ENCODE peak calls at places on chromosome 2, in nine cellular contexts. L, W, I, N, P, Y, M, V and U are unnamed samples. For H3K9me3, the result is how much of the 10 kb centered on the place peaks cover.

GRCh38 chr2:28665041-28665704 is 86.5 kb upstream of the PPP1CB start:
- DNase-seq in L (peak), W (peak), I (peak), N (no peak), P (peak), Y (no peak), M (no peak), V (peak), U (peak)

GRCh38 chr2:27431395-27431794 is 3.0 kb downstream of the NRBP1 start:
- DNase-seq in L (no peak), W (no peak), I (no peak), N (no peak), P (no peak), Y (no peak), M (no peak), V (peak), U (no peak)

GRCh38 chr2:3432067-3432466 is 52.6 kb downstream of the TRAPPC12 start:
- DNase-seq in L (no peak), W (no peak), I (no peak), N (no peak), P (no peak), Y (no peak), M (no peak), V (peak), U (no peak)

GRCh38 chr2:25558262-25558661 is 115.1 kb downstream of the DTNB start:
- DNase-seq in L (no peak), W (peak), I (no peak), N (no peak), P (no peak), Y (peak), M (no peak), V (peak), U (no peak)

GRCh38 chr2:99637157-99637697 is 147.4 kb upstream of the REV1 start:
- DNase-seq in L (no peak), W (no peak), I (no peak), N (no peak), P (no peak), Y (no peak), M (no peak), V (no peak), U (no peak)

GRCh38 chr2:171347158-171347557 is 86.6 kb downstream of the METTL8 start:
- DNase-seq in L (no peak), W (no peak), I (no peak), N (no peak), P (no peak), Y (no peak), M (no peak), V (no peak), U (no peak)

GRCh38 chr2:40431600-40431955 is 20.3 kb downstream of the SLC8A1 start:
- DNase-seq in L (peak), W (peak), I (peak), N (no peak), P (no peak), Y (no peak), M (no peak), V (no peak), U (peak)

GRCh38 chr2:119366649-119367471 is at the start of the genes C2orf76 and DBI:
- DNase-seq in L (peak), W (peak), I (peak), N (peak), P (peak), Y (peak), M (peak), V (peak), U (peak)

GRCh38 chr2:162697111-162697510 is 141.5 kb downstream of the KCNH7 start:
- DNase-seq in L (no peak), W (no peak), I (no peak), N (no peak), P (no peak), Y (no peak), M (no peak), V (no peak), U (no peak)

GRCh38 chr2:216002274-216002673 is 11.1 kb downstream of the MREG start:
- DNase-seq in L (no peak), W (no peak), I (no peak), N (no peak), P (no peak), Y (no peak), M (no peak), V (no peak), U (no peak)

GRCh38 chr2:169077674-169078240 is 8.4 kb downstream of the DHRS9 start:
- DNase-seq in L (no peak), W (no peak), I (no peak), N (no peak), P (no peak), Y (no peak), M (no peak), V (no peak), U (no peak)

GRCh38 chr2:21021430-21021829 is 22.4 kb downstream of the APOB start:
- DNase-seq in L (no peak), W (no peak), I (no peak), N (no peak), P (no peak), Y (no peak), M (no peak), V (no peak), U (no peak)

GRCh38 chr2:73952499-73953446 is 26.1 kb downstream of the DGUOK start:
- DNase-seq in L (peak), W (no peak), I (no peak), N (no peak), P (peak), Y (no peak), M (no peak), V (no peak), U (no peak)

GRCh38 chr2:169291517-169291916 is 70.8 kb downstream of the LRP2 start:
- DNase-seq in L (no peak), W (no peak), I (no peak), N (no peak), P (no peak), Y (no peak), M (no peak), V (no peak), U (no peak)

GRCh38 chr2:20225294-20226151 is 593 bp upstream of the SDC1 start:
- DNase-seq in L (no peak), W (no peak), I (peak), N (peak), P (peak), Y (peak), M (peak), V (peak), U (peak)

GRCh38 chr2:233353769-233354499 is at the start of gene DGKD:
- DNase-seq in L (peak), W (no peak), I (peak), N (peak), P (peak), Y (peak), M (peak), V (peak), U (peak)

DNA sequence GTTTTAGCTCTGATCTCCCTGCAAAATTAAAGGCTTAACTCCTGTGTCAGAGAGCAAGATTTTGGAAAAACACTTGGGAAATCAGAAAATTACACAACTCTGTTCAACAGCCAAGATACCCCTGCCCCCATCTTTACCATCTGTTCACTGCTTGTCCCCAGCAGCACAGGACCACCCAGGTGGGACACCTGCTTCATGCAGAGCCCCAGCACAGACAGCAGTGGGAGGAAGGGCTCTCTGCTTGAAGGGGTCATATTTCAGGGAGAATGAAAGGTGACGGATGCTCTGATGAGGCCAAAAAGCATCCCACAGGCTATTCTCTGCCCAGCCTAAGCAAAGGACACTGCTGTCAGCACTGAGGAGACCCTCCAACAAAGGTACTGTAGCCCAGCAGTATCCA is 584.6 kb upstream of the KLHL29 start:
- DNase-seq in L (no peak), W (no peak), I (no peak), N (no peak), P (no peak), Y (no peak), M (no peak), V (no peak), U (no peak)
- H3K9me3 ChIP-seq in L (under half), W (under half), I (under half), N (under half), P (under half), Y (under half), M (under half), V (under half), U (under half)

DNA sequence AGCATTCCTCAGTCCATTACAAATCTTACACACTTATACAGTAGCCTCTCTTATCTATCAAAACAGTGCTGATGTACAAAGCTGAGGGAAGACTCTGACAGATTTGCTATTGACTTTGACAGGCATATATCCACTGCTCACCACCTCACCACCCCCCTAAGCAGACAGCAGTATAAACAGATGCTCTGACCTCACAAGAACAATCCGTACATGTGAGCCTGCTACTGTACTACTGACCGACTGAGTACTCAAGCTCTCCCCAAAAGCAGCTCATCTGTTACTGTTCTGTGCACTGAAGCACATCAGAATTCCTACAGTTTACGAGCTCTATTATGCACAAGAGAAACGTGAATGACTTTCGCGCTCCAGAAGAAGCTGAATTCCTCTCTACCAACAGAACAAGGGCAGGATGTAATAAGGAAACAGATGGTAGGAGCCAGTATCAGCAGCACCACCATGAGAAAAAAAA is 95.6 kb upstream of the PDE1A start:
- DNase-seq in L (no peak), W (no peak), I (no peak), N (no peak), P (no peak), Y (peak), M (no peak), V (peak), U (no peak)
- H3K4me3 ChIP-seq in L (peak), W (no peak), I (peak), N (no peak), P (no peak), Y (no peak), M (peak), V (peak), U (no peak)

DNA sequence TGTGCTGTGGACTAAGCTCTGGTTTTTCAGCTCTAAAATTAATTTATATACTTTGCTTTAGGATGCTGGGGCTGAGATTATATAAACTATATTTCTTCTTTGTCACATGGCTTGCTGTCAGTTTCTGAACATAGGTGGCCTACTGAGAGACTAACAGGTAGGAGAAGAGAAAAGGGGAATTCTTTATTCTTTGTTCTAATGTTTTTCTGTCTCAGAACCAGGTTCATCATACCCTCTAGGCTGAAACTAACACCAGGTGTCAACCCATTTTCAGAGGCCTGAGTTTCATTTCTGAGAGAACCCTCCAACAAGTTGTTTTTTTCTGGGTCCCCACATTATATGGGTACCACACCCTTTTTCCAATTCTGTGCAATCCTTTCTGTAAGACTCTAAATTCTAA is 843.6 kb downstream of the TRIB2 start:
- DNase-seq in L (no peak), W (no peak), I (no peak), N (no peak), P (no peak), Y (no peak), M (no peak), V (no peak), U (no peak)
- H3K9me3 ChIP-seq in L (under half), W (under half), I (under half), N (under half), P (under half), Y (under half), M (under half), V (under half), U (under half)

GRCh38 chr2:37322368-37322767 is 2.3 kb downstream of the PRKD3 start:
- DNase-seq in L (no peak), W (no peak), I (no peak), N (no peak), P (no peak), Y (no peak), M (no peak), V (peak), U (no peak)
- H3K4me3 ChIP-seq in L (peak), W (peak), I (peak), N (no peak), P (no peak), Y (peak), M (peak), V (peak), U (no peak)

GRCh38 chr2:240422683-240423329 is 12.7 kb upstream of the GPC1 start:
- DNase-seq in L (no peak), W (no peak), I (no peak), N (no peak), P (no peak), Y (no peak), M (no peak), V (no peak), U (no peak)
- H3K9me3 ChIP-seq in L (under half), W (under half), I (under half), N (under half), P (under half), Y (under half), M (under half), V (under half), U (under half)

DNA sequence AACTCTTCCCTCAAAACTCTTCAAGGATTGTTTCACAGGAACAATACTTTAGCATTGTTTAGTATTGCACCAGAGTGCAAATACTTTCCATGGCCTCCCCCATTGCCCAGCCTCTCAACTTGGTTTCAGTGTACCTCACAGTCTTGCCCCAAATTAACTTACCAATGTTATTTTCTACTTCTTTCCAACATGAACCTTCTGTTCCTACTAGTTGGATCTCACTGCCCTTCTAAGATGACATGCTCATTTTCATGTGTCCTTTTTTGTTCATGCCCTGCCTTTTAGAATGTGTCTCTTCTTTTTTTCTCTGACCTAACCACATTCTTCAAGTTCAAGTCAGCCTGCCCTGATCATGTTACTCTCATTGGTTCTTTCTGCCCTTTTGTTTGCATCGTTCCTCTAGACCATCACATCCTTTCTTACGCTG is 4.1 kb downstream of the SPATS2L start:
- DNase-seq in L (no peak), W (no peak), I (no peak), N (no peak), P (no peak), Y (no peak), M (no peak), V (no peak), U (no peak)
- H3K4me3 ChIP-seq in L (no peak), W (no peak), I (no peak), N (no peak), P (no peak), Y (no peak), M (no peak), V (no peak), U (no peak)